ENCODE peak calls at places on chromosome 3, in ten cellular contexts. V is Daoy; B is T-helper 2 cell; Q is stimulated activated naive B cell treated with anti-CD40 and anti-IgM and Interleukin-4, amounts not matched to agents 10 μg/mL and 1 μg/mL and 100 μg/mL, for 72 hours; X is activated naive CD8-positive, alpha-beta T cell treated with anti-CD3 and anti-CD28 coated beads, Interleukin-2, amount 50 U/mL, for 24 hours; M is GM10248; F is NCI-H2081; S is naive thymus-derived CD8-positive, alpha-beta T cell; H is activated effector memory CD4-positive, alpha-beta T cell treated with Interleukin-2 at 50 U/mL for 16 hours; J is cardiac muscle cell. P is an unnamed sample.
A peak's percentile ranks its signal among the peaks of the same experiment; 100 is the strongest.

GRCh38 chr3:34995771-34996430 is 643.4 kb upstream of the ARPP21 start:
- DNase-seq in F (no peak), M (no peak), B (no peak), H (no peak), V (no peak), J (peak; percentile 5), X (no peak), Q (no peak), S (no peak), P (no peak)

GRCh38 chr3:143535994-143536784 is 312.1 kb downstream of the SLC9A9 start:
- DNase-seq in X (no peak), V (no peak), M (peak; percentile 62), J (peak; percentile 6), F (no peak), B (no peak), H (no peak), Q (no peak), S (no peak), P (peak; percentile 50)

GRCh38 chr3:128495435-128495970 is 2.5 kb upstream of the GATA2 start:
- DNase-seq in F (no peak), S (no peak), X (no peak), V (no peak), J (no peak), Q (no peak), B (no peak), M (no peak), H (no peak), P (no peak)

GRCh38 chr3:120678984-120679383 is 3.1 kb downstream of the HGD start:
- DNase-seq in V (no peak), H (no peak), J (no peak), X (no peak), M (no peak), B (no peak), S (no peak), Q (no peak), F (no peak), P (peak; percentile 38)

GRCh38 chr3:46867550-46867898 is 4.3 kb upstream of the MYL3 start:
- DNase-seq in X (no peak), V (no peak), H (no peak), F (no peak), Q (no peak), S (no peak), J (peak; percentile 88), B (no peak), M (no peak), P (no peak)

GRCh38 chr3:38479431-38480092 is 16.6 kb upstream of the EXOG start:
- DNase-seq in F (peak; percentile 23), Q (no peak), M (peak; percentile 79), V (peak; percentile 48), S (no peak), X (peak; percentile 37), H (peak; percentile 12), J (peak; percentile 80), B (no peak), P (peak; percentile 54)

GRCh38 chr3:74883690-74884089 is 269.2 kb upstream of the CNTN3 start:
- DNase-seq in B (no peak), S (no peak), X (no peak), V (no peak), F (no peak), H (no peak), J (no peak), M (no peak), Q (no peak), P (no peak)

GRCh38 chr3:56389213-56389830 is 78.9 kb downstream of the ERC2 start:
- DNase-seq in F (no peak), B (no peak), M (no peak), X (peak; percentile 2), V (no peak), J (no peak), S (no peak), H (no peak), Q (no peak), P (no peak)

GRCh38 chr3:184491867-184492615 is 69.5 kb upstream of the EPHB3 start:
- DNase-seq in S (no peak), J (peak; percentile 25), F (no peak), M (no peak), H (no peak), B (no peak), X (no peak), V (no peak), Q (no peak), P (no peak)

GRCh38 chr3:110608566-110608965 is 463.1 kb upstream of the NECTIN3 start:
- DNase-seq in X (no peak), M (no peak), F (no peak), H (no peak), J (peak; percentile 40), S (no peak), Q (no peak), V (no peak), B (no peak), P (no peak)

GRCh38 chr3:126518779-126519177 is 1.2 kb upstream of the UROC1 start:
- DNase-seq in J (no peak), B (no peak), Q (no peak), M (no peak), H (no peak), F (no peak), S (no peak), V (no peak), X (no peak), P (no peak)

GRCh38 chr3:94249491-94250079 is 186.7 kb downstream of the NSUN3 start:
- DNase-seq in B (peak; percentile 22), X (peak; percentile 72), Q (peak; percentile 25), H (peak; percentile 26), V (peak; percentile 23), M (peak; percentile 47), J (peak; percentile 77), F (peak; percentile 77), S (peak; percentile 48), P (peak; percentile 28)

GRCh38 chr3:127204841-127205582 is 12.1 kb downstream of the PRR23E start:
- DNase-seq in Q (no peak), X (no peak), S (no peak), M (peak; percentile 13), B (no peak), V (no peak), F (no peak), H (no peak), J (no peak), P (no peak)

GRCh38 chr3:41267975-41268640 is 68.8 kb downstream of the CTNNB1 start:
- DNase-seq in S (no peak), Q (no peak), V (peak; percentile 93), X (no peak), B (no peak), M (no peak), J (peak; percentile 89), F (no peak), H (no peak), P (no peak)

GRCh38 chr3:229262-229661 is 32.7 kb downstream of the CHL1 start:
- DNase-seq in Q (no peak), J (no peak), H (no peak), V (no peak), X (no peak), M (no peak), F (no peak), B (no peak), S (no peak), P (no peak)

GRCh38 chr3:123026551-123027291 is 842 bp downstream of the SEMA5B start:
- DNase-seq in J (no peak), S (peak; percentile 9), X (peak; percentile 13), M (peak; percentile 38), H (no peak), Q (no peak), V (peak; percentile 50), B (no peak), F (no peak), P (peak; percentile 40)

GRCh38 chr3:190840146-190840545 is 22.3 kb downstream of the GMNC start:
- DNase-seq in X (no peak), J (peak; percentile 6), B (no peak), F (no peak), V (no peak), M (no peak), H (no peak), Q (no peak), S (no peak), P (no peak)

GRCh38 chr3:32354362-32354778 is 37.3 kb upstream of the CMTM7 start:
- DNase-seq in X (no peak), H (no peak), F (no peak), Q (no peak), J (peak; percentile 36), M (no peak), B (no peak), V (no peak), S (no peak), P (no peak)

GRCh38 chr3:73855792-73856191 is 231.1 kb upstream of the PDZRN3 start:
- DNase-seq in Q (no peak), B (no peak), S (no peak), M (no peak), J (no peak), H (no peak), X (no peak), V (no peak), F (no peak), P (no peak)

GRCh38 chr3:196634851-196635250 is 4.6 kb upstream of the NRROS start:
- DNase-seq in J (no peak), X (no peak), S (no peak), F (no peak), H (no peak), M (no peak), Q (no peak), V (no peak), B (no peak), P (no peak)

GRCh38 chr3:64694127-64694526 is 6.3 kb upstream of the ADAMTS9 start:
- DNase-seq in M (no peak), H (no peak), X (no peak), B (no peak), S (no peak), J (no peak), Q (no peak), V (no peak), F (no peak), P (no peak)

GRCh38 chr3:151445283-151446001 is 15.4 kb downstream of the IGSF10 start:
- DNase-seq in H (no peak), B (no peak), S (no peak), M (no peak), X (no peak), V (peak; percentile 91), F (no peak), J (peak; percentile 96), Q (no peak), P (no peak)

GRCh38 chr3:126061301-126062032 is 22.5 kb downstream of the SLC41A3 start:
- DNase-seq in B (no peak), F (no peak), V (no peak), Q (no peak), J (no peak), H (no peak), S (no peak), X (no peak), M (no peak), P (no peak)

GRCh38 chr3:112775011-112775742 is 71.5 kb downstream of the CD200R1L start:
- DNase-seq in B (no peak), M (no peak), J (peak; percentile 88), X (no peak), H (no peak), Q (no peak), S (no peak), V (no peak), F (no peak), P (no peak)

GRCh38 chr3:130414457-130414856 is 69.0 kb downstream of the COL6A5 start:
- DNase-seq in V (no peak), F (no peak), M (no peak), H (no peak), S (no peak), Q (no peak), B (no peak), J (no peak), X (no peak), P (no peak)